ENCODE peak calls at places on chromosomes 2 and 18, in four cellular contexts. N is HCT116, V is SK-N-SH, H is A549. M is an unnamed sample.

GRCh38 chr18:33831424-33831823 is 253.4 kb downstream of the ASXL3 start:
- DNase-seq in V (no peak), N (no peak), H (no peak), M (no peak)

GRCh38 chr2:72673279-72673678 is 152.6 kb downstream of the EXOC6B start:
- DNase-seq in H (peak; percentile 55), V (no peak), N (no peak), M (no peak)

GRCh38 chr2:71101656-71102055 is 28.4 kb downstream of the MCEE start:
- DNase-seq in H (no peak), V (no peak), N (no peak), M (no peak)

GRCh38 chr2:100246163-100247145 is 75.8 kb downstream of the LONRF2 start:
- DNase-seq in H (peak; percentile 43), N (peak; percentile 13), V (peak; percentile 49), M (peak; percentile 77)

GRCh38 chr2:191533693-191534175 is 144.2 kb upstream of the NABP1 start:
- DNase-seq in N (no peak), V (no peak), H (no peak), M (no peak)

GRCh38 chr2:30796723-30797122 is 10.5 kb downstream of the CAPN13 start:
- DNase-seq in V (no peak), N (no peak), H (no peak), M (peak; percentile 13)

GRCh38 chr2:128178650-128179460 is 87.9 kb downstream of the UGGT1 start:
- DNase-seq in V (peak; percentile 59), N (peak; percentile 10), H (peak; percentile 28), M (peak; percentile 83)

GRCh38 chr2:203688798-203689197 is 17.6 kb upstream of the CD28 start:
- DNase-seq in V (no peak), H (no peak), N (no peak), M (peak; percentile 9)

GRCh38 chr2:119260636-119261497 is 37.2 kb downstream of the STEAP3 start:
- DNase-seq in N (no peak), H (no peak), V (no peak), M (no peak)

GRCh38 chr2:202115385-202116060 is 42.5 kb downstream of the KIAA2012 start:
- DNase-seq in H (no peak), V (no peak), N (no peak), M (no peak)

GRCh38 chr2:118980022-118980421 is 38.0 kb downstream of the MARCO start:
- DNase-seq in H (no peak), N (no peak), V (no peak), M (no peak)

GRCh38 chr18:11884396-11885030 is 23.6 kb downstream of the MPPE1 start:
- DNase-seq in N (no peak), H (no peak), V (no peak), M (no peak)

GRCh38 chr18:22211660-22212059 is 42.3 kb downstream of the GATA6 start:
- DNase-seq in H (no peak), V (no peak), N (no peak), M (no peak)

GRCh38 chr18:50042611-50043010 is 152.3 kb downstream of the MYO5B start:
- DNase-seq in V (no peak), N (no peak), H (no peak), M (peak; percentile 30)

GRCh38 chr18:41320090-41320489 is 634.9 kb upstream of the PIK3C3 start:
- DNase-seq in V (no peak), N (no peak), H (no peak), M (peak; percentile 37)

GRCh38 chr18:62420513-62421209 is 95.6 kb downstream of the TNFRSF11A start:
- DNase-seq in V (no peak), N (no peak), H (peak; percentile 69), M (no peak)

DNA sequence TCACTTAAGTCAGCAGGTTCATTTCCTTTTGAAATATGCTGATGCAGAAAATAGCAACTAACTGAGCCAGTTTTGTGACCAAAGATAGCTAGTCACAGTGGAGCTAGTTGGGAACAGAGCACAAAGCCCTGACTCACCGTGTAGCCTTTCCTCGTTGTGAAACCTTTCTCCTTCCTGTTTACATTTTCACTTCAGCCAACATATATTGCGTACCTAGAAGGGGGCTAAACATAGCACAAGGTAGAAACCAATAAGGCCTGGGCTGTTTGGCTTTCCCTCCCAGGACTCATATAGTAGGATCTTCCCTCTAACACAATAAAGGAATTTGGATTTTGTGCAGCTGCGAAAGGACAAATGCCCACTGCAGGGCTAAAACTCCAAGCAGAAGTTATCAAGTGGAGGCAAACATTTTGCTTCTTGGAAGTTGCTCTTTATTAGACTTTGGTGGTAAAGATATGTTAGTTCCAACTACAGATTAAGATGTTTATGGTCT is 24.5 kb upstream of the LPIN2 start:
- DNase-seq in N (peak; percentile 24), V (no peak), H (peak; percentile 69), M (no peak)
- H3K4me3 ChIP-seq in N (no peak overlapping the region), V (no peak overlapping the region), H (no peak overlapping the region), M (no peak overlapping the region)

GRCh38 chr2:205929445-205930027 is 156.4 kb downstream of the INO80D start:
- DNase-seq in H (no peak), V (no peak), N (no peak), M (no peak)
- TF ChIP-seq REST in H (no peak), V (no peak), N (no peak), M (no peak)

DNA sequence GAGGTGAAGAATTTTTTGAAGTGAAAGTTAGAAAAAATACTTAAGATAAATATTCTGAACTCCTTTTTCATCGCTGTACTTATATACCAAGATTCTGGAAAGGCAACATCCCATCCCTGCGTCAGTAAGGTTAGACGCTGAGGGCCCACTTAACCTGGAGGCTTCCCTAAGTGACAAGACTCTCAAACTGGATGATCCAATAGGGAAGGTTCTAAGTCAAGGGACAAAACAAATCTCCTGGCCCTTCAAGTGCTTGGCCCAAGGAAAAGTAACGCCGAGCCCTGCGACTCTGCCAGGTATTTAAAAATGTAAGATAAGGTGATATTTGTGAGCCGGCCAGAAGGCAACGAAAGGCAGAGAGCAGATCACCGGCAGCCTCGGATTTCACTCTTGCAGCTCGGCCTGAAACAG is 1.3 kb downstream of the STK39 start:
- DNase-seq in V (peak; percentile 20), N (no peak), H (peak; percentile 12), M (peak; percentile 67)
- H3K4me3 ChIP-seq in V (peak overlapping the region; percentile 79), N (peak overlapping the region; percentile 56), H (peak overlapping the region; percentile 75), M (peak overlapping the region; percentile 62)

GRCh38 chr2:8125741-8126691 is 555.8 kb upstream of the ID2 start:
- DNase-seq in N (no peak), H (no peak), V (no peak), M (no peak)
- TF ChIP-seq REST in N (no peak), H (no peak), V (no peak), M (no peak)

DNA sequence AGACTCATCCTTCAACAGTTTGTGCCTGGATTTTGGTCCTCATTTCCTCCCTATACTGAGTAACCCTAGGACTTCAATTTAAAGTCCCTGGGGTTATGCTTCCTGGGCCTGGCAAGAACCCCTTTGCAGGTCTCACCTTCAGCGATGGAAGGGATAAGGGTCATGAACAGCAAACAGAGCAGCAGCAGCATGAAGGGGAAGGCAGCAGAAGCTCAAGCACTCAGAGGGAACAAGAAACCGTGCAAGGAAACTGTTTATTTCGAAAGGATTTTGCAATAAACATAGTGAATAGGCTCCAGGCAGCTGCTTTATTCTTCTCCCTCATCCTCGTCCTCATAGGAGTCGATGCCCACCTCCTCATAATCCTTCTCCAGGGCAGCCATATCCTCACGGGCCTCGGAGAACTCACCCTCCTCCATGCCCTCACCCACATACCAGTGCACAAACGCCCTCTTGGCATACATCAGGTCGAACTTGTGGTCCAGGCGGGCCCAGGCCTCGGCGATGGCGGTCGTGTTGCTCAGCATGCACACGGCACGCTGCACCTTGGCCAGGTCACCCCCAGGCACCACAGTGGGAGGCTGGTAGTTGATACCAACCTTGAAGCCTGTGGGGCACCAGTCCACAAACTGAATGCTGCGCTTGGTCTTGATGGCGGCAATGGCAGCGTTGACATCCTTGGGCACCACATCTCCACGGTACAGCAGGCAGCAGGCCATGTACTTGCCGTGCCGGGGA is 2.8 kb upstream of the TUBA4B start:
- DNase-seq in N (no peak), H (no peak), V (no peak), M (no peak)
- H3K4me3 ChIP-seq in N (no peak overlapping the region), H (peak overlapping the region; percentile 25), V (no peak overlapping the region), M (no peak overlapping the region)

GRCh38 chr2:42748846-42749245 is 15.1 kb downstream of the OXER1 start:
- DNase-seq in V (no peak), H (no peak), N (no peak), M (no peak)
- TF ChIP-seq REST in V (peak; percentile 82), H (peak; percentile 30), N (no peak), M (no peak)

GRCh38 chr18:14221689-14222088 is 89.5 kb upstream of the ZNF519 start:
- DNase-seq in N (no peak), V (peak; percentile 4), H (no peak), M (no peak)
- H3K4me3 ChIP-seq in N (no peak overlapping the region), V (no peak overlapping the region), H (no peak overlapping the region), M (no peak overlapping the region)

GRCh38 chr2:171889333-171889732 is 4.7 kb downstream of the SLC25A12 start:
- DNase-seq in H (no peak), V (no peak), N (no peak), M (no peak)
- TF ChIP-seq REST in H (no peak), V (no peak), N (no peak), M (no peak)

DNA sequence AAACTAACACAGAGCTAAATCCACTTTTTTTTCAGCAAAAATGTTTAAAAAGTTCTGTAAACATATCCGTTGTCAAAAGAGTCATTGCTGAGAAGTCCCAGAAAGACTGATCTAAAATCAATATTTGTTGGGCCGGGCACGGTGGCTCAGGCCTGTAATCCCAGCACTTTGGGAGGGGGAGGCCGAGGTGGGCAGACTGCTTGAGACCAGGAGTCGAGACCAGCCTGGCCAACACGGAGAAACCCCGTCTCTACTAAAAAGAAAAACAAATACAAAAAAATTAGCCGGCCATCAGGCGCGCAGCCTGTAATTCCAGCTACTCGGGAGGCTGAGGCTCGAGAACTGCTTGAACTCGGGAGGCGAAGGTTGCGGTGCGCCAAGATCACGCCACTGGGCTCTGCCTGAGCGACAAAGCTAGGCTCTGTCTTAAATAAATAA is 1.4 kb downstream of the OLA1 start:
- DNase-seq in N (no peak), V (no peak), H (no peak), M (no peak)
- H3K4me3 ChIP-seq in N (peak overlapping the region; percentile 77), V (peak overlapping the region; percentile 81), H (peak overlapping the region; percentile 88), M (peak overlapping the region; percentile 93)

M was measured in GM23338.